ENCODE peak calls at places on chromosomes 13 and 19, in four cellular contexts. P, G, H and K are unnamed samples.

GRCh38 chr19:35963514-35963913 is 27.3 kb downstream of the LRFN3 start:
- DNase-seq in G (peak; percentile 56), P (peak; percentile 35), H (peak; percentile 42), K (peak; percentile 21)

GRCh38 chr13:101499406-101499805 is 46.9 kb downstream of the ITGBL1 start:
- DNase-seq in G (peak; percentile 29), P (no peak), H (no peak), K (no peak)

GRCh38 chr13:41188584-41188983 is 5.8 kb downstream of the KBTBD7 start:
- DNase-seq in P (no peak), H (no peak), G (peak; percentile 22), K (peak; percentile 49)

GRCh38 chr13:36074659-36075058 is 56.5 kb downstream of the DCLK1 start:
- DNase-seq in G (peak; percentile 29), P (no peak), H (no peak), K (no peak)

GRCh38 chr13:30133976-30134375 is 173.4 kb downstream of the KATNAL1 start:
- DNase-seq in H (no peak), P (no peak), G (no peak), K (no peak)

GRCh38 chr13:100542546-100543156 is 45.9 kb downstream of the GGACT start:
- DNase-seq in G (peak; percentile 71), H (peak; percentile 45), P (no peak), K (no peak)

GRCh38 chr13:32473650-32474049 is 45.7 kb upstream of the N4BP2L1 start:
- DNase-seq in H (no peak), G (no peak), P (no peak), K (no peak)

GRCh38 chr19:8612807-8613171 is 2.3 kb upstream of the ADAMTS10 start:
- DNase-seq in G (no peak), H (no peak), P (no peak), K (no peak)

GRCh38 chr13:62512194-62513141 is 1096.8 kb upstream of the PCDH20 start:
- DNase-seq in H (peak; percentile 3), P (no peak), G (peak; percentile 32), K (peak; percentile 1)

GRCh38 chr19:8075158-8076086 is 22.9 kb downstream of the CCL25 start:
- DNase-seq in P (no peak), G (no peak), H (no peak), K (no peak)

GRCh38 chr13:51292000-51292550 is 47.4 kb upstream of the SERPINE3 start:
- DNase-seq in P (no peak), H (peak; percentile 88), G (peak; percentile 72), K (peak; percentile 37)

GRCh38 chr19:45621389-45621788 is 17.8 kb downstream of the EML2 start:
- DNase-seq in G (no peak), H (no peak), P (no peak), K (no peak)

GRCh38 chr13:73201601-73202000 is 142.8 kb downstream of the KLF5 start:
- DNase-seq in H (no peak), G (no peak), P (no peak), K (no peak)

GRCh38 chr13:19634129-19634740 is 776 bp downstream of the MPHOSPH8 start:
- DNase-seq in G (peak; percentile 51), H (no peak), P (no peak), K (no peak)

GRCh38 chr19:1465191-1466016 is 13.6 kb downstream of the C19orf25 start:
- DNase-seq in P (no peak), G (no peak), H (no peak), K (no peak)

GRCh38 chr19:58351558-58351878 is 1.8 kb downstream of the A1BG start:
- DNase-seq in H (no peak), P (no peak), G (no peak), K (no peak)

GRCh38 chr19:55468054-55468393 is 3.5 kb upstream of the C19orf85 start:
- DNase-seq in P (no peak), G (no peak), H (no peak), K (no peak)

GRCh38 chr13:43846496-43846895 is 33.0 kb downstream of the CCDC122 start:
- DNase-seq in P (no peak), H (no peak), G (no peak), K (peak; percentile 46)

GRCh38 chr13:29922281-29922821 is 71.9 kb upstream of the UBL3 start:
- DNase-seq in G (peak; percentile 79), H (no peak), P (no peak), K (no peak)

GRCh38 chr19:1098177-1099051 is 3.2 kb upstream of the POLR2E start:
- DNase-seq in H (no peak), G (no peak), P (no peak), K (no peak)

GRCh38 chr13:74064805-74065204 is 69.4 kb downstream of the KLF12 start:
- DNase-seq in G (no peak), H (no peak), P (no peak), K (no peak)

GRCh38 chr19:5891938-5892771 is 11.4 kb downstream of the NDUFA11 start:
- DNase-seq in G (peak; percentile 37), H (no peak), P (no peak), K (no peak)